ENCODE peak calls at places on chromosomes 1 and 21, in six cellular contexts. N is fibroblast of mammary gland, M is esophagus muscularis mucosa, V is astrocyte, R is body of pancreas, E is ovary. B is an unnamed sample.

GRCh38 chr1:200029035-200029623 is 1.6 kb downstream of the NR5A2 start:
- DNase-seq in N (no peak), M (no peak), R (peak; percentile 80), V (no peak), E (no peak), B (no peak)

GRCh38 chr21:42553435-42553834 is 39.8 kb downstream of the SLC37A1 start:
- DNase-seq in R (no peak), M (no peak), V (no peak), E (no peak), N (no peak), B (no peak)

GRCh38 chr1:21468597-21468996 is 28.7 kb downstream of the NBPF3 start:
- DNase-seq in E (no peak), M (peak; percentile 80), R (peak; percentile 23), N (peak; percentile 56), V (no peak), B (no peak)

GRCh38 chr21:27734146-27734545 is 767.3 kb upstream of the ADAMTS5 start:
- DNase-seq in M (no peak), E (no peak), V (peak; percentile 53), R (no peak), N (peak; percentile 35), B (no peak)

GRCh38 chr1:161020573-161021167 is at the start of gene F11R:
- DNase-seq in N (no peak), V (no peak), R (peak; percentile 63), M (no peak), E (peak; percentile 38), B (no peak)

GRCh38 chr1:241156231-241156965 is 200.6 kb downstream of the RGS7 start:
- DNase-seq in R (peak; percentile 75), N (peak; percentile 79), E (no peak), V (peak; percentile 34), M (no peak), B (no peak)

GRCh38 chr1:14877224-14877623 is 276.3 kb upstream of the TMEM51 start:
- DNase-seq in R (no peak), N (no peak), V (no peak), M (no peak), E (no peak), B (no peak)

GRCh38 chr21:35562876-35563275 is 497.4 kb downstream of the SETD4 start:
- DNase-seq in R (no peak), N (peak; percentile 64), V (no peak), M (no peak), E (no peak), B (no peak)

GRCh38 chr1:150268342-150268705 is 492 bp downstream of the APH1A start:
- DNase-seq in M (no peak), E (peak; percentile 44), N (peak; percentile 44), R (peak; percentile 47), V (no peak), B (peak; percentile 64)

GRCh38 chr1:169484683-169485426 is 889 bp downstream of the SLC19A2 start:
- DNase-seq in R (peak; percentile 77), E (peak; percentile 55), N (peak; percentile 79), V (peak; percentile 69), M (no peak), B (peak; percentile 73)

GRCh38 chr1:10253755-10254154 is 43.4 kb downstream of the KIF1B start:
- DNase-seq in R (peak; percentile 64), M (no peak), E (no peak), V (peak; percentile 92), N (peak; percentile 81), B (peak; percentile 73)

GRCh38 chr1:186155594-186155993 is 219.5 kb downstream of the TPR start:
- DNase-seq in E (no peak), V (peak; percentile 71), R (peak; percentile 4), N (peak; percentile 89), M (no peak), B (no peak)

GRCh38 chr1:156456625-156457465 is 43.7 kb downstream of the MEF2D start:
- DNase-seq in R (peak; percentile 100), V (peak; percentile 91), N (peak; percentile 98), M (peak; percentile 100), E (peak; percentile 99), B (peak; percentile 99)

GRCh38 chr1:48978413-48978812 is 201.7 kb upstream of the BEND5 start:
- DNase-seq in E (no peak), R (no peak), V (no peak), M (no peak), N (no peak), B (no peak)

GRCh38 chr1:180912211-180912800 is 391 bp upstream of the KIAA1614 start:
- DNase-seq in E (peak; percentile 63), R (no peak), M (no peak), V (peak; percentile 40), N (peak; percentile 39), B (no peak)

GRCh38 chr1:197985340-197985739 is 68.2 kb downstream of the LHX9 start:
- DNase-seq in R (no peak), N (no peak), E (no peak), M (no peak), V (no peak), B (no peak)

GRCh38 chr1:197982266-197982665 is 65.1 kb downstream of the LHX9 start:
- DNase-seq in N (no peak), E (no peak), V (no peak), M (no peak), R (no peak), B (no peak)

GRCh38 chr1:197986817-197987216 is 69.6 kb downstream of the LHX9 start:
- DNase-seq in R (no peak), M (no peak), E (no peak), N (no peak), V (no peak), B (no peak)

GRCh38 chr1:197981546-197981945 is 64.4 kb downstream of the LHX9 start:
- DNase-seq in N (no peak), E (no peak), R (no peak), V (no peak), M (no peak), B (no peak)

GRCh38 chr1:197984273-197984672 is 67.1 kb downstream of the LHX9 start:
- DNase-seq in R (no peak), M (no peak), N (no peak), E (no peak), V (peak; percentile 51), B (no peak)
- H3K4me3 ChIP-seq in R (no peak overlapping the region), M (no peak overlapping the region), N (no peak overlapping the region), E (no peak overlapping the region), V (no peak overlapping the region), B (no peak overlapping the region)

GRCh38 chr21:26710155-26710554 is 135.1 kb downstream of the ADAMTS1 start:
- DNase-seq in R (no peak), V (no peak), N (no peak), M (no peak), E (no peak), B (no peak)

GRCh38 chr21:26717146-26717739 is 128.0 kb downstream of the ADAMTS1 start:
- DNase-seq in V (no peak), N (peak; percentile 31), R (no peak), E (no peak), M (no peak), B (no peak)

GRCh38 chr21:26715116-26715515 is 130.1 kb downstream of the ADAMTS1 start:
- DNase-seq in R (no peak), E (no peak), V (no peak), N (no peak), M (no peak), B (no peak)

GRCh38 chr21:26719750-26720149 is 125.5 kb downstream of the ADAMTS1 start:
- DNase-seq in N (no peak), V (no peak), R (no peak), E (no peak), M (no peak), B (peak; percentile 29)

DNA sequence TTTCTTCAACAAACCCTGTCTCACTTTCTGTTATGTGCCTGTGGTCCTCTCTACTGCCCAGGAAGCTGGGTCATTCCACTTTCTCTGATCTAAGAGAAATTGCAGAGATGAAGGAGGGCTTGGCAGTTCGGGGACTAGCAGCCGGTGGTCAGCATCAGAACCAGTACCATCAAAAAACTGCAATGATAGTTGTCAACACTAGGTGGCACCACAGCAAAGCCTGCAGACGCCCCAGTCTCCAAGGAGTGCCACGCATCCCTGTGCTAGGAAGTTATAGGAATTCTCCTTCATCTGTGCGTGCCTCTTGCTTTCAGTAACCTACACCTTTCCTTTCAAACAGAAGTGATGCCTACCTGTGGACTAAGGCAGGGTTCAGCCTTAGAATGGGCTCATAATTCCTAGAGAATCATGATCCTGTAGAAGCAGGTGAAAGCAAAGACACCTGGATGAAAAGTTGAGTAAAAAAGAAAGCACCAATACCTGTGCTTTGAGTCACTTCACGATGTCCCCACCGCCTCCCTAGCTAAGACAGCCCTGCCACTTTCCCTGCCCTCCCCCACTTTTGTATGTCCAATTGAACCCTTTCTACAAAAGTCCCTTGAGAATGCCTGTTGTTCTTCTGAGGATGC is 129.2 kb downstream of the ADAMTS1 start:
- DNase-seq in R (peak; percentile 55), V (peak; percentile 12), N (peak; percentile 57), M (no peak), E (no peak), B (no peak)
- TF ChIP-seq CTCF in R (peak; percentile 67), V (peak; percentile 79), N (peak; percentile 91), M (peak; percentile 60), E (no peak), B (peak; percentile 50)

GRCh38 chr1:244878681-244879080 is 14.3 kb upstream of the HNRNPU start:
- DNase-seq in R (no peak), N (no peak), V (no peak), M (no peak), E (no peak), B (no peak)

GRCh38 chr1:244876228-244876910 is 12.0 kb upstream of the HNRNPU start:
- DNase-seq in E (no peak), N (no peak), R (no peak), M (no peak), V (no peak), B (no peak)

GRCh38 chr1:244887281-244887680 is 22.9 kb upstream of the HNRNPU start:
- DNase-seq in M (no peak), R (no peak), N (no peak), E (no peak), V (no peak), B (no peak)

DNA sequence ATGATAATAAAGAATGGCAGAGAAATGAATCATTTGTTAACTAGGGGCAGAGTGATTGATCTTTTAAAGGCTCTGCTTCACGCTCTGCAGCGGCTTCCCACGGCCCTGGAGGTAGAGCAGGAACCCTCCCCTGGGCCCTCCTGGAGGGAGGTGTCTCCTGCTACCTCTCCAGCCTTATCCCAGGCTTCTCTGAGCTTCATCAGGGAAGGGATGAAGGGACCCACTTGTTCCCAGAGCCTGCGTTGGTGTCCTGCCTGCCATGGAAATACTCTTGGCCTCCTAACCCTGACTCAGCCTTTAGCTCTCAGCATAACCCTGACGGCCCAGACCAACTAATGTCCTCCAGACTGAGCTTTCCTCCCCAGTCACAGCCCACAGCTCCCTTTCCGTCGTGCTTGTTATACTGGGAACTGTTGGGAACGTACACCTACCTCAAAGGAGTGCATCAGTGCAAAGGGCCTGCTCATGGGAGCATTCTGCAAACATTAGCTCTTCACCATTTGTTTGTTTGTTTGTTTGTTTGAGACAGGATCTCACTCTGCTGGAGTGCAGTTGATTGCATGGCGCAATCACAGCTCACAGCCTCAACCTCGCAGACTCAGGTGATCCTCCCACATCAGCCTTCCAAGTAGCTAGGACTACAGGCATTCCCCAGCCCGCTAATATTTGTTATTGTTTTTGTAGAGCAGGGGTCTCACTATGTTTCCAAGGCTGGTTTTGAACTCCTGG is 17.4 kb upstream of the HNRNPU start:
- DNase-seq in E (no peak), V (no peak), R (no peak), M (no peak), N (no peak), B (no peak)
- H3K4me3 ChIP-seq in E (no peak overlapping the region), V (no peak overlapping the region), R (no peak overlapping the region), M (no peak overlapping the region), N (no peak overlapping the region), B (no peak overlapping the region)

DNA sequence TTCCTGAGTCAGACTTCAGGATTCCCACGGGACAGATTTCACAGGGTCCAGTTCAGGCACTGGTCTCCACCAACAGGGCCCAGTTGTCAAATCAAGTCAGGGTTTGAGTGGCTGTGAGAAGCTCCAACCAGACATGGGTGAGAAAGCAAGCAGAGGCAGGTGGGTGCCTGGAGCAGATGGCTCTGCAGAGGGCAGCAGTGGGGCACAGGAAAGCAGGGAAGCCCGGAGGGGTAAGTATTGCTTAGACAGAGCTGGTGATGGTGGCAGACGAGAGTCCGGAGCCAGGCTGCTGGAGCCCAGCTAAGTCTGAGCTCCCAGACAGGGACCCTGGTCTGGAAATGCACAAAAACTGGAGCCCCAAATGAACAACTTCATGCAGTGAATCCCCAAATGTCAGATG is 40.4 kb downstream of the RIMS3 start:
- DNase-seq in N (no peak), M (no peak), E (no peak), V (no peak), R (peak; percentile 58), B (no peak)
- TF ChIP-seq CTCF in N (peak; percentile 25), M (no peak), E (no peak), V (no peak), R (peak; percentile 35), B (no peak)

B was measured in gastrocnemius medialis.